ENCODE peak calls at places on chromosomes 3 and 15, in ten cellular contexts. One of them, this sample, is unnamed.

GRCh38 chr15:96460106-96460505 is 129.6 kb downstream of the NR2F2 start:
- DNase-seq in astrocyte: no peak
- DNase-seq in LoVo: no peak
- DNase-seq in endothelial cell: no peak
- DNase-seq in stimulated activated CD8-positive, alpha-beta memory T cell treated with anti-CD3 and anti-CD28 coated beads, Interleukin-7, amount 100 ng/mL, for 1 hour: no peak
- DNase-seq in nephron progenitor cell: no peak
- DNase-seq in NB4: no peak
- DNase-seq in effector memory CD4-positive, alpha-beta T cell: no peak
- DNase-seq in HL-60: no peak
- DNase-seq in iris pigment epithelial cell: no peak
- DNase-seq in this sample: no peak

GRCh38 chr3:27467545-27467944 is 16.6 kb downstream of the SLC4A7 start:
- DNase-seq in astrocyte: no peak
- DNase-seq in LoVo: no peak
- DNase-seq in endothelial cell: no peak
- DNase-seq in stimulated activated CD8-positive, alpha-beta memory T cell treated with anti-CD3 and anti-CD28 coated beads, Interleukin-7, amount 100 ng/mL, for 1 hour: no peak
- DNase-seq in nephron progenitor cell: no peak
- DNase-seq in NB4: peak
- DNase-seq in effector memory CD4-positive, alpha-beta T cell: no peak
- DNase-seq in HL-60: no peak
- DNase-seq in iris pigment epithelial cell: peak
- DNase-seq in this sample: peak

GRCh38 chr15:100731259-100732156 is 129.1 kb downstream of the ASB7 start:
- DNase-seq in astrocyte: no peak
- DNase-seq in LoVo: no peak
- DNase-seq in endothelial cell: no peak
- DNase-seq in stimulated activated CD8-positive, alpha-beta memory T cell treated with anti-CD3 and anti-CD28 coated beads, Interleukin-7, amount 100 ng/mL, for 1 hour: no peak
- DNase-seq in nephron progenitor cell: no peak
- DNase-seq in NB4: peak
- DNase-seq in effector memory CD4-positive, alpha-beta T cell: no peak
- DNase-seq in HL-60: no peak
- DNase-seq in iris pigment epithelial cell: no peak
- DNase-seq in this sample: no peak

GRCh38 chr3:157443873-157444770 is 7.5 kb downstream of the PTX3 start:
- DNase-seq in astrocyte: no peak
- DNase-seq in LoVo: no peak
- DNase-seq in endothelial cell: no peak
- DNase-seq in stimulated activated CD8-positive, alpha-beta memory T cell treated with anti-CD3 and anti-CD28 coated beads, Interleukin-7, amount 100 ng/mL, for 1 hour: no peak
- DNase-seq in nephron progenitor cell: no peak
- DNase-seq in NB4: peak
- DNase-seq in effector memory CD4-positive, alpha-beta T cell: no peak
- DNase-seq in HL-60: no peak
- DNase-seq in iris pigment epithelial cell: peak
- DNase-seq in this sample: no peak

GRCh38 chr3:22450785-22451400 is 699.9 kb upstream of the ZNF385D start:
- DNase-seq in astrocyte: peak
- DNase-seq in LoVo: no peak
- DNase-seq in endothelial cell: no peak
- DNase-seq in stimulated activated CD8-positive, alpha-beta memory T cell treated with anti-CD3 and anti-CD28 coated beads, Interleukin-7, amount 100 ng/mL, for 1 hour: no peak
- DNase-seq in nephron progenitor cell: no peak
- DNase-seq in NB4: peak
- DNase-seq in effector memory CD4-positive, alpha-beta T cell: no peak
- DNase-seq in HL-60: no peak
- DNase-seq in iris pigment epithelial cell: peak
- DNase-seq in this sample: no peak

GRCh38 chr3:59655616-59656015 is 605.8 kb upstream of the CFAP20DC start:
- DNase-seq in astrocyte: no peak
- DNase-seq in LoVo: no peak
- DNase-seq in endothelial cell: no peak
- DNase-seq in stimulated activated CD8-positive, alpha-beta memory T cell treated with anti-CD3 and anti-CD28 coated beads, Interleukin-7, amount 100 ng/mL, for 1 hour: no peak
- DNase-seq in nephron progenitor cell: no peak
- DNase-seq in NB4: no peak
- DNase-seq in effector memory CD4-positive, alpha-beta T cell: no peak
- DNase-seq in HL-60: no peak
- DNase-seq in iris pigment epithelial cell: no peak
- DNase-seq in this sample: no peak

GRCh38 chr3:72193768-72194463 is 409.0 kb upstream of the PROK2 start:
- DNase-seq in astrocyte: no peak
- DNase-seq in LoVo: no peak
- DNase-seq in endothelial cell: no peak
- DNase-seq in stimulated activated CD8-positive, alpha-beta memory T cell treated with anti-CD3 and anti-CD28 coated beads, Interleukin-7, amount 100 ng/mL, for 1 hour: no peak
- DNase-seq in nephron progenitor cell: no peak
- DNase-seq in NB4: no peak
- DNase-seq in effector memory CD4-positive, alpha-beta T cell: no peak
- DNase-seq in HL-60: no peak
- DNase-seq in iris pigment epithelial cell: no peak
- DNase-seq in this sample: no peak

GRCh38 chr3:55571913-55572312 is 84.8 kb upstream of the WNT5A start:
- DNase-seq in astrocyte: peak
- DNase-seq in LoVo: peak
- DNase-seq in endothelial cell: peak
- DNase-seq in stimulated activated CD8-positive, alpha-beta memory T cell treated with anti-CD3 and anti-CD28 coated beads, Interleukin-7, amount 100 ng/mL, for 1 hour: no peak
- DNase-seq in nephron progenitor cell: peak
- DNase-seq in NB4: no peak
- DNase-seq in effector memory CD4-positive, alpha-beta T cell: no peak
- DNase-seq in HL-60: no peak
- DNase-seq in iris pigment epithelial cell: no peak
- DNase-seq in this sample: no peak

GRCh38 chr15:43207024-43207423 is 13.8 kb downstream of the EPB42 start:
- DNase-seq in astrocyte: no peak
- DNase-seq in LoVo: no peak
- DNase-seq in endothelial cell: no peak
- DNase-seq in stimulated activated CD8-positive, alpha-beta memory T cell treated with anti-CD3 and anti-CD28 coated beads, Interleukin-7, amount 100 ng/mL, for 1 hour: no peak
- DNase-seq in nephron progenitor cell: no peak
- DNase-seq in NB4: no peak
- DNase-seq in effector memory CD4-positive, alpha-beta T cell: no peak
- DNase-seq in HL-60: no peak
- DNase-seq in iris pigment epithelial cell: no peak
- DNase-seq in this sample: no peak

GRCh38 chr3:43995929-43996378 is 245.7 kb upstream of the TOPAZ1 start:
- DNase-seq in astrocyte: no peak
- DNase-seq in LoVo: no peak
- DNase-seq in endothelial cell: no peak
- DNase-seq in stimulated activated CD8-positive, alpha-beta memory T cell treated with anti-CD3 and anti-CD28 coated beads, Interleukin-7, amount 100 ng/mL, for 1 hour: no peak
- DNase-seq in nephron progenitor cell: no peak
- DNase-seq in NB4: no peak
- DNase-seq in effector memory CD4-positive, alpha-beta T cell: no peak
- DNase-seq in HL-60: no peak
- DNase-seq in iris pigment epithelial cell: no peak
- DNase-seq in this sample: no peak

GRCh38 chr3:102400142-102400541 is 34.7 kb upstream of the ZPLD1 start:
- DNase-seq in astrocyte: peak
- DNase-seq in LoVo: no peak
- DNase-seq in endothelial cell: no peak
- DNase-seq in stimulated activated CD8-positive, alpha-beta memory T cell treated with anti-CD3 and anti-CD28 coated beads, Interleukin-7, amount 100 ng/mL, for 1 hour: no peak
- DNase-seq in nephron progenitor cell: no peak
- DNase-seq in NB4: no peak
- DNase-seq in effector memory CD4-positive, alpha-beta T cell: no peak
- DNase-seq in HL-60: no peak
- DNase-seq in iris pigment epithelial cell: peak
- DNase-seq in this sample: no peak

GRCh38 chr15:74319596-74320357 is 47.7 kb downstream of the CYP11A1 start:
- DNase-seq in astrocyte: no peak
- DNase-seq in LoVo: no peak
- DNase-seq in endothelial cell: peak
- DNase-seq in stimulated activated CD8-positive, alpha-beta memory T cell treated with anti-CD3 and anti-CD28 coated beads, Interleukin-7, amount 100 ng/mL, for 1 hour: no peak
- DNase-seq in nephron progenitor cell: no peak
- DNase-seq in NB4: peak
- DNase-seq in effector memory CD4-positive, alpha-beta T cell: no peak
- DNase-seq in HL-60: no peak
- DNase-seq in iris pigment epithelial cell: no peak
- DNase-seq in this sample: no peak

GRCh38 chr3:7190094-7190493 is 329.2 kb downstream of the GRM7 start:
- DNase-seq in astrocyte: peak
- DNase-seq in LoVo: no peak
- DNase-seq in endothelial cell: no peak
- DNase-seq in stimulated activated CD8-positive, alpha-beta memory T cell treated with anti-CD3 and anti-CD28 coated beads, Interleukin-7, amount 100 ng/mL, for 1 hour: no peak
- DNase-seq in nephron progenitor cell: no peak
- DNase-seq in NB4: no peak
- DNase-seq in effector memory CD4-positive, alpha-beta T cell: no peak
- DNase-seq in HL-60: no peak
- DNase-seq in iris pigment epithelial cell: no peak
- DNase-seq in this sample: no peak

GRCh38 chr3:16134173-16134928 is 40.1 kb upstream of the GALNT15 start:
- DNase-seq in astrocyte: no peak
- DNase-seq in LoVo: no peak
- DNase-seq in endothelial cell: no peak
- DNase-seq in stimulated activated CD8-positive, alpha-beta memory T cell treated with anti-CD3 and anti-CD28 coated beads, Interleukin-7, amount 100 ng/mL, for 1 hour: no peak
- DNase-seq in nephron progenitor cell: no peak
- DNase-seq in NB4: no peak
- DNase-seq in effector memory CD4-positive, alpha-beta T cell: no peak
- DNase-seq in HL-60: no peak
- DNase-seq in iris pigment epithelial cell: no peak
- DNase-seq in this sample: no peak

GRCh38 chr3:9884555-9885165 is 4.6 kb upstream of the CIDEC start:
- DNase-seq in astrocyte: peak
- DNase-seq in LoVo: peak
- DNase-seq in endothelial cell: no peak
- DNase-seq in stimulated activated CD8-positive, alpha-beta memory T cell treated with anti-CD3 and anti-CD28 coated beads, Interleukin-7, amount 100 ng/mL, for 1 hour: no peak
- DNase-seq in nephron progenitor cell: no peak
- DNase-seq in NB4: no peak
- DNase-seq in effector memory CD4-positive, alpha-beta T cell: no peak
- DNase-seq in HL-60: no peak
- DNase-seq in iris pigment epithelial cell: peak
- DNase-seq in this sample: peak

GRCh38 chr15:27468151-27468556 is 497.2 kb downstream of the GABRG3 start:
- DNase-seq in astrocyte: no peak
- DNase-seq in LoVo: no peak
- DNase-seq in endothelial cell: no peak
- DNase-seq in stimulated activated CD8-positive, alpha-beta memory T cell treated with anti-CD3 and anti-CD28 coated beads, Interleukin-7, amount 100 ng/mL, for 1 hour: no peak
- DNase-seq in nephron progenitor cell: no peak
- DNase-seq in NB4: no peak
- DNase-seq in effector memory CD4-positive, alpha-beta T cell: no peak
- DNase-seq in HL-60: no peak
- DNase-seq in iris pigment epithelial cell: no peak
- DNase-seq in this sample: no peak

GRCh38 chr3:108300103-108300849 is 3.9 kb downstream of the HHLA2 start:
- DNase-seq in astrocyte: no peak
- DNase-seq in LoVo: no peak
- DNase-seq in endothelial cell: no peak
- DNase-seq in stimulated activated CD8-positive, alpha-beta memory T cell treated with anti-CD3 and anti-CD28 coated beads, Interleukin-7, amount 100 ng/mL, for 1 hour: no peak
- DNase-seq in nephron progenitor cell: no peak
- DNase-seq in NB4: no peak
- DNase-seq in effector memory CD4-positive, alpha-beta T cell: no peak
- DNase-seq in HL-60: no peak
- DNase-seq in iris pigment epithelial cell: no peak
- DNase-seq in this sample: no peak

GRCh38 chr15:44340410-44340809 is 51.9 kb downstream of the GOLM2 start:
- DNase-seq in astrocyte: peak
- DNase-seq in LoVo: no peak
- DNase-seq in endothelial cell: no peak
- DNase-seq in stimulated activated CD8-positive, alpha-beta memory T cell treated with anti-CD3 and anti-CD28 coated beads, Interleukin-7, amount 100 ng/mL, for 1 hour: no peak
- DNase-seq in nephron progenitor cell: no peak
- DNase-seq in NB4: no peak
- DNase-seq in effector memory CD4-positive, alpha-beta T cell: no peak
- DNase-seq in HL-60: no peak
- DNase-seq in iris pigment epithelial cell: peak
- DNase-seq in this sample: no peak

GRCh38 chr3:55903680-55904079 is 416.6 kb upstream of the WNT5A start:
- DNase-seq in astrocyte: no peak
- DNase-seq in LoVo: no peak
- DNase-seq in endothelial cell: no peak
- DNase-seq in stimulated activated CD8-positive, alpha-beta memory T cell treated with anti-CD3 and anti-CD28 coated beads, Interleukin-7, amount 100 ng/mL, for 1 hour: no peak
- DNase-seq in nephron progenitor cell: no peak
- DNase-seq in NB4: no peak
- DNase-seq in effector memory CD4-positive, alpha-beta T cell: no peak
- DNase-seq in HL-60: no peak
- DNase-seq in iris pigment epithelial cell: no peak
- DNase-seq in this sample: no peak

GRCh38 chr15:72155021-72155621 is 36.9 kb downstream of the SENP8 start:
- DNase-seq in astrocyte: peak
- DNase-seq in LoVo: peak
- DNase-seq in endothelial cell: no peak
- DNase-seq in stimulated activated CD8-positive, alpha-beta memory T cell treated with anti-CD3 and anti-CD28 coated beads, Interleukin-7, amount 100 ng/mL, for 1 hour: no peak
- DNase-seq in nephron progenitor cell: no peak
- DNase-seq in NB4: no peak
- DNase-seq in effector memory CD4-positive, alpha-beta T cell: no peak
- DNase-seq in HL-60: no peak
- DNase-seq in iris pigment epithelial cell: peak
- DNase-seq in this sample: no peak

GRCh38 chr15:75042730-75043508 is 19.5 kb downstream of the PPCDC start:
- DNase-seq in astrocyte: peak
- DNase-seq in LoVo: peak
- DNase-seq in endothelial cell: peak
- DNase-seq in stimulated activated CD8-positive, alpha-beta memory T cell treated with anti-CD3 and anti-CD28 coated beads, Interleukin-7, amount 100 ng/mL, for 1 hour: peak
- DNase-seq in nephron progenitor cell: peak
- DNase-seq in NB4: peak
- DNase-seq in effector memory CD4-positive, alpha-beta T cell: peak
- DNase-seq in HL-60: peak
- DNase-seq in iris pigment epithelial cell: peak
- DNase-seq in this sample: peak

GRCh38 chr15:26097216-26097615 is 234.1 kb upstream of the ATP10A start:
- DNase-seq in astrocyte: no peak
- DNase-seq in LoVo: no peak
- DNase-seq in endothelial cell: no peak
- DNase-seq in stimulated activated CD8-positive, alpha-beta memory T cell treated with anti-CD3 and anti-CD28 coated beads, Interleukin-7, amount 100 ng/mL, for 1 hour: no peak
- DNase-seq in nephron progenitor cell: no peak
- DNase-seq in NB4: no peak
- DNase-seq in effector memory CD4-positive, alpha-beta T cell: no peak
- DNase-seq in HL-60: no peak
- DNase-seq in iris pigment epithelial cell: no peak
- DNase-seq in this sample: no peak

GRCh38 chr3:52406231-52406661 is 38.7 kb downstream of the SEMA3G start:
- DNase-seq in astrocyte: no peak
- DNase-seq in LoVo: no peak
- DNase-seq in endothelial cell: no peak
- DNase-seq in stimulated activated CD8-positive, alpha-beta memory T cell treated with anti-CD3 and anti-CD28 coated beads, Interleukin-7, amount 100 ng/mL, for 1 hour: no peak
- DNase-seq in nephron progenitor cell: no peak
- DNase-seq in NB4: no peak
- DNase-seq in effector memory CD4-positive, alpha-beta T cell: no peak
- DNase-seq in HL-60: no peak
- DNase-seq in iris pigment epithelial cell: no peak
- DNase-seq in this sample: no peak

GRCh38 chr15:101255615-101256350 is 3.9 kb upstream of the CHSY1 start:
- DNase-seq in astrocyte: peak
- DNase-seq in LoVo: no peak
- DNase-seq in endothelial cell: no peak
- DNase-seq in stimulated activated CD8-positive, alpha-beta memory T cell treated with anti-CD3 and anti-CD28 coated beads, Interleukin-7, amount 100 ng/mL, for 1 hour: no peak
- DNase-seq in nephron progenitor cell: no peak
- DNase-seq in NB4: no peak
- DNase-seq in effector memory CD4-positive, alpha-beta T cell: no peak
- DNase-seq in HL-60: no peak
- DNase-seq in iris pigment epithelial cell: peak
- DNase-seq in this sample: no peak

GRCh38 chr15:80779658-80780415 is 667 bp downstream of the CEMIP start:
- DNase-seq in astrocyte: peak
- DNase-seq in LoVo: peak
- DNase-seq in endothelial cell: peak
- DNase-seq in stimulated activated CD8-positive, alpha-beta memory T cell treated with anti-CD3 and anti-CD28 coated beads, Interleukin-7, amount 100 ng/mL, for 1 hour: no peak
- DNase-seq in nephron progenitor cell: peak
- DNase-seq in NB4: no peak
- DNase-seq in effector memory CD4-positive, alpha-beta T cell: no peak
- DNase-seq in HL-60: no peak
- DNase-seq in iris pigment epithelial cell: peak
- DNase-seq in this sample: no peak

GRCh38 chr3:2944628-2945027 is 165.5 kb downstream of the IL5RA start:
- DNase-seq in astrocyte: no peak
- DNase-seq in LoVo: no peak
- DNase-seq in endothelial cell: no peak
- DNase-seq in stimulated activated CD8-positive, alpha-beta memory T cell treated with anti-CD3 and anti-CD28 coated beads, Interleukin-7, amount 100 ng/mL, for 1 hour: no peak
- DNase-seq in nephron progenitor cell: no peak
- DNase-seq in NB4: no peak
- DNase-seq in effector memory CD4-positive, alpha-beta T cell: no peak
- DNase-seq in HL-60: no peak
- DNase-seq in iris pigment epithelial cell: no peak
- DNase-seq in this sample: no peak

GRCh38 chr15:66884661-66885237 is 180.7 kb upstream of the SMAD3 start:
- DNase-seq in astrocyte: no peak
- DNase-seq in LoVo: no peak
- DNase-seq in endothelial cell: no peak
- DNase-seq in stimulated activated CD8-positive, alpha-beta memory T cell treated with anti-CD3 and anti-CD28 coated beads, Interleukin-7, amount 100 ng/mL, for 1 hour: no peak
- DNase-seq in nephron progenitor cell: no peak
- DNase-seq in NB4: no peak
- DNase-seq in effector memory CD4-positive, alpha-beta T cell: no peak
- DNase-seq in HL-60: no peak
- DNase-seq in iris pigment epithelial cell: no peak
- DNase-seq in this sample: no peak